ENCODE peak calls at places on chromosomes 16 and 17, in four cellular contexts. L is NCI-H82, Z is stromal cell of bone marrow, E is GDM1. W is an unnamed sample.

GRCh38 chr16:73191111-73192046 is 143.5 kb upstream of the ZFHX3 start:
- DNase-seq in L (no peak), Z (no peak), E (no peak), W (no peak)

GRCh38 chr17:57514614-57515013 is 230.5 kb downstream of the CCDC182 start:
- DNase-seq in L (no peak), Z (no peak), E (no peak), W (no peak)

GRCh38 chr17:72448019-72448418 is 327.2 kb downstream of the SOX9 start:
- DNase-seq in L (no peak), Z (no peak), E (no peak), W (no peak)

GRCh38 chr17:39744836-39745215 is 7.1 kb downstream of the GRB7 start:
- DNase-seq in L (no peak), Z (no peak), E (no peak), W (no peak)

GRCh38 chr17:81878294-81878693 is 7.2 kb upstream of the ARHGDIA start:
- DNase-seq in L (no peak), Z (no peak), E (no peak), W (no peak)

GRCh38 chr17:42010898-42011516 is 6.2 kb downstream of the DNAJC7 start:
- DNase-seq in L (peak), Z (no peak), E (no peak), W (peak)

GRCh38 chr17:20063665-20064648 is 54.8 kb downstream of the SPECC1 start:
- DNase-seq in L (no peak), Z (peak), E (no peak), W (no peak)

GRCh38 chr16:21946889-21947635 is 6.1 kb upstream of the UQCRC2 start:
- DNase-seq in L (no peak), Z (no peak), E (no peak), W (no peak)

GRCh38 chr16:88653101-88653500 is 2.2 kb upstream of the CYBA start:
- DNase-seq in L (no peak), Z (no peak), E (no peak), W (no peak)

GRCh38 chr17:50175035-50175788 is 9.4 kb downstream of the SGCA start:
- DNase-seq in L (peak), Z (no peak), E (no peak), W (no peak)

GRCh38 chr16:49443576-49443975 is 70.0 kb downstream of the C16orf78 start:
- DNase-seq in L (no peak), Z (no peak), E (no peak), W (no peak)

GRCh38 chr17:20203761-20204263 is 194.7 kb downstream of the SPECC1 start:
- DNase-seq in L (no peak), Z (no peak), E (no peak), W (no peak)

GRCh38 chr16:82585675-82586074 is 41.1 kb upstream of the CDH13 start:
- DNase-seq in L (no peak), Z (no peak), E (no peak), W (no peak)

GRCh38 chr16:49431040-49431439 is 57.4 kb downstream of the C16orf78 start:
- DNase-seq in L (no peak), Z (no peak), E (no peak), W (no peak)

GRCh38 chr17:58692239-58693055 is at the start of gene RAD51C:
- DNase-seq in L (peak), Z (peak), E (peak), W (peak)

GRCh38 chr17:63275968-63276349 is 170.1 kb downstream of the CYB561 start:
- DNase-seq in L (no peak), Z (peak), E (no peak), W (no peak)

GRCh38 chr17:79573196-79573929 is 37.5 kb downstream of the RBFOX3 start:
- DNase-seq in L (no peak), Z (no peak), E (no peak), W (no peak)

GRCh38 chr16:86508947-86509758 is 1.2 kb upstream of the FOXF1 start:
- DNase-seq in L (no peak), Z (peak), E (no peak), W (no peak)

GRCh38 chr17:79799538-79800324 is 2.9 kb upstream of the CBX8 start:
- DNase-seq in L (peak), Z (no peak), E (no peak), W (no peak)

GRCh38 chr16:80564394-80564793 is 23.6 kb downstream of the DYNLRB2 start:
- DNase-seq in L (no peak), Z (no peak), E (no peak), W (no peak)

GRCh38 chr16:23124315-23124714 is 24.9 kb downstream of the USP31 start:
- DNase-seq in L (no peak), Z (no peak), E (no peak), W (no peak)

GRCh38 chr17:18256776-18257175 is 1.8 kb downstream of the FLII start:
- DNase-seq in L (no peak), Z (no peak), E (no peak), W (no peak)

GRCh38 chr17:77959216-77959925 is 868 bp downstream of the TNRC6C start:
- DNase-seq in L (peak), Z (no peak), E (no peak), W (peak)

GRCh38 chr17:47776330-47777197 is 43.5 kb downstream of the TBX21 start:
- DNase-seq in L (peak), Z (peak), E (peak), W (peak)

GRCh38 chr17:47324224-47325020 is 667 bp downstream of the EFCAB13 start:
- DNase-seq in L (peak), Z (peak), E (peak), W (peak)

W was measured in K562.